ENCODE peak calls at places on chromosome 17, in eight cellular contexts. One of them, this sample, is unnamed.
A peak's percentile ranks its signal among the peaks of the same experiment; 100 is the strongest.

GRCh38 chr17:1179635-1180433 is at the start of gene ABR:
- DNase-seq in HT-29: no peak
- DNase-seq in psoas muscle: peak; percentile 68
- DNase-seq in HEK293T: peak; percentile 79
- DNase-seq in pancreas: peak; percentile 77
- DNase-seq in astrocyte of the spinal cord: peak; percentile 26
- DNase-seq in fibroblast of villous mesenchyme: peak; percentile 39
- DNase-seq in adrenal gland: peak; percentile 72
- DNase-seq in this sample: peak; percentile 43

GRCh38 chr17:7956208-7956965 is 24.4 kb downstream of the CNTROB start:
- DNase-seq in HT-29: no peak
- DNase-seq in psoas muscle: no peak
- DNase-seq in HEK293T: no peak
- DNase-seq in pancreas: no peak
- DNase-seq in astrocyte of the spinal cord: no peak
- DNase-seq in fibroblast of villous mesenchyme: peak; percentile 81
- DNase-seq in adrenal gland: no peak
- DNase-seq in this sample: no peak

GRCh38 chr17:11292491-11292890 is 51.5 kb downstream of the SHISA6 start:
- DNase-seq in HT-29: no peak
- DNase-seq in psoas muscle: no peak
- DNase-seq in HEK293T: no peak
- DNase-seq in pancreas: no peak
- DNase-seq in astrocyte of the spinal cord: no peak
- DNase-seq in fibroblast of villous mesenchyme: no peak
- DNase-seq in adrenal gland: no peak
- DNase-seq in this sample: no peak

GRCh38 chr17:29102741-29103181 is 59.8 kb downstream of the PIPOX start:
- DNase-seq in HT-29: no peak
- DNase-seq in psoas muscle: peak; percentile 71
- DNase-seq in HEK293T: no peak
- DNase-seq in pancreas: no peak
- DNase-seq in astrocyte of the spinal cord: no peak
- DNase-seq in fibroblast of villous mesenchyme: no peak
- DNase-seq in adrenal gland: no peak
- DNase-seq in this sample: no peak

GRCh38 chr17:8598913-8599312 is 31.6 kb downstream of the MYH10 start:
- DNase-seq in HT-29: no peak
- DNase-seq in psoas muscle: no peak
- DNase-seq in HEK293T: no peak
- DNase-seq in pancreas: no peak
- DNase-seq in astrocyte of the spinal cord: no peak
- DNase-seq in fibroblast of villous mesenchyme: no peak
- DNase-seq in adrenal gland: no peak
- DNase-seq in this sample: no peak

GRCh38 chr17:1635675-1636465 is 7.2 kb upstream of the SLC43A2 start:
- DNase-seq in HT-29: no peak
- DNase-seq in psoas muscle: no peak
- DNase-seq in HEK293T: no peak
- DNase-seq in pancreas: no peak
- DNase-seq in astrocyte of the spinal cord: no peak
- DNase-seq in fibroblast of villous mesenchyme: no peak
- DNase-seq in adrenal gland: no peak
- DNase-seq in this sample: no peak

GRCh38 chr17:30565073-30565935 is 88.1 kb downstream of the GOSR1 start:
- DNase-seq in HT-29: no peak
- DNase-seq in psoas muscle: no peak
- DNase-seq in HEK293T: no peak
- DNase-seq in pancreas: no peak
- DNase-seq in astrocyte of the spinal cord: no peak
- DNase-seq in fibroblast of villous mesenchyme: no peak
- DNase-seq in adrenal gland: no peak
- DNase-seq in this sample: no peak

GRCh38 chr17:40251576-40251975 is 32.5 kb downstream of the WIPF2 start:
- DNase-seq in HT-29: peak; percentile 32
- DNase-seq in psoas muscle: no peak
- DNase-seq in HEK293T: peak; percentile 48
- DNase-seq in pancreas: no peak
- DNase-seq in astrocyte of the spinal cord: peak; percentile 82
- DNase-seq in fibroblast of villous mesenchyme: peak; percentile 90
- DNase-seq in adrenal gland: peak; percentile 72
- DNase-seq in this sample: no peak

GRCh38 chr17:45910667-45911066 is 16.3 kb downstream of the MAPT start:
- DNase-seq in HT-29: no peak
- DNase-seq in psoas muscle: no peak
- DNase-seq in HEK293T: no peak
- DNase-seq in pancreas: no peak
- DNase-seq in astrocyte of the spinal cord: no peak
- DNase-seq in fibroblast of villous mesenchyme: no peak
- DNase-seq in adrenal gland: no peak
- DNase-seq in this sample: no peak

GRCh38 chr17:3892095-3892998 is 506 bp downstream of the CAMKK1 start:
- DNase-seq in HT-29: peak; percentile 45
- DNase-seq in psoas muscle: peak; percentile 84
- DNase-seq in HEK293T: peak; percentile 32
- DNase-seq in pancreas: peak; percentile 77
- DNase-seq in astrocyte of the spinal cord: peak; percentile 54
- DNase-seq in fibroblast of villous mesenchyme: peak; percentile 67
- DNase-seq in adrenal gland: peak; percentile 88
- DNase-seq in this sample: peak; percentile 48

GRCh38 chr17:48544356-48545021 is 420 bp downstream of the HOXB2 start:
- DNase-seq in HT-29: no peak
- DNase-seq in psoas muscle: peak; percentile 91
- DNase-seq in HEK293T: peak; percentile 70
- DNase-seq in pancreas: peak; percentile 63
- DNase-seq in astrocyte of the spinal cord: peak; percentile 94
- DNase-seq in fibroblast of villous mesenchyme: peak; percentile 82
- DNase-seq in adrenal gland: peak; percentile 79
- DNase-seq in this sample: peak; percentile 54

GRCh38 chr17:1773755-1774181 is 11.9 kb downstream of the SERPINF1 start:
- DNase-seq in HT-29: no peak
- DNase-seq in psoas muscle: no peak
- DNase-seq in HEK293T: no peak
- DNase-seq in pancreas: no peak
- DNase-seq in astrocyte of the spinal cord: no peak
- DNase-seq in fibroblast of villous mesenchyme: peak; percentile 77
- DNase-seq in adrenal gland: no peak
- DNase-seq in this sample: no peak

GRCh38 chr17:50959341-50959740 is 93.2 kb upstream of the TOB1 start:
- DNase-seq in HT-29: no peak
- DNase-seq in psoas muscle: no peak
- DNase-seq in HEK293T: no peak
- DNase-seq in pancreas: no peak
- DNase-seq in astrocyte of the spinal cord: no peak
- DNase-seq in fibroblast of villous mesenchyme: no peak
- DNase-seq in adrenal gland: no peak
- DNase-seq in this sample: no peak

GRCh38 chr17:60391419-60392041 is 403 bp downstream of the USP32 start:
- DNase-seq in HT-29: no peak
- DNase-seq in psoas muscle: no peak
- DNase-seq in HEK293T: no peak
- DNase-seq in pancreas: no peak
- DNase-seq in astrocyte of the spinal cord: peak; percentile 23
- DNase-seq in fibroblast of villous mesenchyme: no peak
- DNase-seq in adrenal gland: no peak
- DNase-seq in this sample: peak; percentile 68

GRCh38 chr17:71327376-71328059 is 793.3 kb upstream of the SOX9 start:
- DNase-seq in HT-29: no peak
- DNase-seq in psoas muscle: no peak
- DNase-seq in HEK293T: no peak
- DNase-seq in pancreas: no peak
- DNase-seq in astrocyte of the spinal cord: peak; percentile 73
- DNase-seq in fibroblast of villous mesenchyme: peak; percentile 14
- DNase-seq in adrenal gland: no peak
- DNase-seq in this sample: no peak

GRCh38 chr17:7750321-7750821 is 32.8 kb downstream of the DNAH2 start:
- DNase-seq in HT-29: no peak
- DNase-seq in psoas muscle: no peak
- DNase-seq in HEK293T: no peak
- DNase-seq in pancreas: no peak
- DNase-seq in astrocyte of the spinal cord: peak; percentile 90
- DNase-seq in fibroblast of villous mesenchyme: peak; percentile 85
- DNase-seq in adrenal gland: no peak
- DNase-seq in this sample: no peak

GRCh38 chr17:79937435-79937870 is 98.2 kb upstream of the CBX4 start:
- DNase-seq in HT-29: no peak
- DNase-seq in psoas muscle: no peak
- DNase-seq in HEK293T: no peak
- DNase-seq in pancreas: peak; percentile 51
- DNase-seq in astrocyte of the spinal cord: no peak
- DNase-seq in fibroblast of villous mesenchyme: no peak
- DNase-seq in adrenal gland: no peak
- DNase-seq in this sample: no peak

GRCh38 chr17:55190748-55191147 is 74.0 kb upstream of the HLF start:
- DNase-seq in HT-29: no peak
- DNase-seq in psoas muscle: no peak
- DNase-seq in HEK293T: no peak
- DNase-seq in pancreas: no peak
- DNase-seq in astrocyte of the spinal cord: no peak
- DNase-seq in fibroblast of villous mesenchyme: no peak
- DNase-seq in adrenal gland: no peak
- DNase-seq in this sample: no peak

GRCh38 chr17:79341529-79341780 is 266.8 kb downstream of the ENGASE start:
- DNase-seq in HT-29: no peak
- DNase-seq in psoas muscle: no peak
- DNase-seq in HEK293T: no peak
- DNase-seq in pancreas: no peak
- DNase-seq in astrocyte of the spinal cord: no peak
- DNase-seq in fibroblast of villous mesenchyme: no peak
- DNase-seq in adrenal gland: no peak
- DNase-seq in this sample: no peak

GRCh38 chr17:40303009-40303657 is 5.8 kb upstream of the RARA start:
- DNase-seq in HT-29: peak; percentile 85
- DNase-seq in psoas muscle: no peak
- DNase-seq in HEK293T: peak; percentile 34
- DNase-seq in pancreas: no peak
- DNase-seq in astrocyte of the spinal cord: peak; percentile 75
- DNase-seq in fibroblast of villous mesenchyme: peak; percentile 85
- DNase-seq in adrenal gland: no peak
- DNase-seq in this sample: peak; percentile 53

GRCh38 chr17:47686661-47687327 is 7.2 kb upstream of the TBKBP1 start:
- DNase-seq in HT-29: no peak
- DNase-seq in psoas muscle: no peak
- DNase-seq in HEK293T: no peak
- DNase-seq in pancreas: no peak
- DNase-seq in astrocyte of the spinal cord: no peak
- DNase-seq in fibroblast of villous mesenchyme: peak; percentile 26
- DNase-seq in adrenal gland: no peak
- DNase-seq in this sample: no peak

GRCh38 chr17:38967290-38967738 is at the start of gene FBXO47:
- DNase-seq in HT-29: peak; percentile 99
- DNase-seq in psoas muscle: peak; percentile 91
- DNase-seq in HEK293T: peak; percentile 5
- DNase-seq in pancreas: peak; percentile 87
- DNase-seq in astrocyte of the spinal cord: peak; percentile 92
- DNase-seq in fibroblast of villous mesenchyme: peak; percentile 95
- DNase-seq in adrenal gland: peak; percentile 77
- DNase-seq in this sample: peak; percentile 66

GRCh38 chr17:3890082-3890892 is 2.6 kb downstream of the CAMKK1 start:
- DNase-seq in HT-29: peak; percentile 22
- DNase-seq in psoas muscle: peak; percentile 84
- DNase-seq in HEK293T: no peak
- DNase-seq in pancreas: no peak
- DNase-seq in astrocyte of the spinal cord: peak; percentile 93
- DNase-seq in fibroblast of villous mesenchyme: peak; percentile 73
- DNase-seq in adrenal gland: peak; percentile 92
- DNase-seq in this sample: no peak

GRCh38 chr17:8857919-8858318 is 9.6 kb downstream of the PIK3R6 start:
- DNase-seq in HT-29: no peak
- DNase-seq in psoas muscle: no peak
- DNase-seq in HEK293T: no peak
- DNase-seq in pancreas: no peak
- DNase-seq in astrocyte of the spinal cord: peak; percentile 74
- DNase-seq in fibroblast of villous mesenchyme: peak; percentile 76
- DNase-seq in adrenal gland: no peak
- DNase-seq in this sample: no peak

GRCh38 chr17:673200-673681 is 41.4 kb downstream of the VPS53 start:
- DNase-seq in HT-29: no peak
- DNase-seq in psoas muscle: no peak
- DNase-seq in HEK293T: no peak
- DNase-seq in pancreas: no peak
- DNase-seq in astrocyte of the spinal cord: peak; percentile 51
- DNase-seq in fibroblast of villous mesenchyme: peak; percentile 76
- DNase-seq in adrenal gland: no peak
- DNase-seq in this sample: peak; percentile 2

GRCh38 chr17:46770818-46771600 is 47.5 kb downstream of the WNT3 start:
- DNase-seq in HT-29: peak; percentile 28
- DNase-seq in psoas muscle: peak; percentile 33
- DNase-seq in HEK293T: peak; percentile 69
- DNase-seq in pancreas: peak; percentile 76
- DNase-seq in astrocyte of the spinal cord: peak; percentile 29
- DNase-seq in fibroblast of villous mesenchyme: peak; percentile 51
- DNase-seq in adrenal gland: no peak
- DNase-seq in this sample: peak; percentile 56

GRCh38 chr17:37702605-37703004 is 42.3 kb downstream of the HNF1B start:
- DNase-seq in HT-29: peak; percentile 95
- DNase-seq in psoas muscle: no peak
- DNase-seq in HEK293T: no peak
- DNase-seq in pancreas: no peak
- DNase-seq in astrocyte of the spinal cord: peak; percentile 88
- DNase-seq in fibroblast of villous mesenchyme: peak; percentile 61
- DNase-seq in adrenal gland: no peak
- DNase-seq in this sample: no peak

GRCh38 chr17:41736983-41737679 is 2.7 kb upstream of the HAP1 start:
- DNase-seq in HT-29: no peak
- DNase-seq in psoas muscle: no peak
- DNase-seq in HEK293T: no peak
- DNase-seq in pancreas: no peak
- DNase-seq in astrocyte of the spinal cord: no peak
- DNase-seq in fibroblast of villous mesenchyme: no peak
- DNase-seq in adrenal gland: no peak
- DNase-seq in this sample: no peak

GRCh38 chr17:82819015-82819414 is 20.8 kb downstream of the ZNF750 start:
- DNase-seq in HT-29: no peak
- DNase-seq in psoas muscle: no peak
- DNase-seq in HEK293T: no peak
- DNase-seq in pancreas: no peak
- DNase-seq in astrocyte of the spinal cord: no peak
- DNase-seq in fibroblast of villous mesenchyme: no peak
- DNase-seq in adrenal gland: no peak
- DNase-seq in this sample: no peak

GRCh38 chr17:47850373-47850691 is 631 bp downstream of the SP6 start:
- DNase-seq in HT-29: peak; percentile 48
- DNase-seq in psoas muscle: no peak
- DNase-seq in HEK293T: no peak
- DNase-seq in pancreas: no peak
- DNase-seq in astrocyte of the spinal cord: no peak
- DNase-seq in fibroblast of villous mesenchyme: no peak
- DNase-seq in adrenal gland: no peak
- DNase-seq in this sample: no peak

GRCh38 chr17:42928714-42929496 is 28.3 kb downstream of the G6PC1 start:
- DNase-seq in HT-29: peak; percentile 90
- DNase-seq in psoas muscle: peak; percentile 13
- DNase-seq in HEK293T: peak; percentile 65
- DNase-seq in pancreas: no peak
- DNase-seq in astrocyte of the spinal cord: peak; percentile 80
- DNase-seq in fibroblast of villous mesenchyme: peak; percentile 82
- DNase-seq in adrenal gland: peak; percentile 23
- DNase-seq in this sample: peak; percentile 8

GRCh38 chr17:68835061-68835460 is 120.1 kb downstream of the ABCA8 start:
- DNase-seq in HT-29: no peak
- DNase-seq in psoas muscle: no peak
- DNase-seq in HEK293T: no peak
- DNase-seq in pancreas: no peak
- DNase-seq in astrocyte of the spinal cord: peak; percentile 29
- DNase-seq in fibroblast of villous mesenchyme: peak; percentile 76
- DNase-seq in adrenal gland: no peak
- DNase-seq in this sample: no peak

This sample was measured in neural crest cell.